ENCODE peak calls at places on chromosomes 2 and 18, in ten cellular contexts. D, W, R, U, H, J, C, A, N and Y are unnamed samples.
A peak's percentile ranks its signal among the peaks of the same experiment; 100 is the strongest.

GRCh38 chr2:167264380-167264779 is 376.1 kb downstream of the XIRP2 start:
- DNase-seq in D (no peak), W (no peak), R (no peak), U (peak; percentile 37), H (peak; percentile 27), J (no peak), C (peak; percentile 30), A (no peak), N (no peak), Y (no peak)

GRCh38 chr2:101330253-101330921 is 21.9 kb upstream of the RNF149 start:
- DNase-seq in D (peak; percentile 62), W (no peak), R (no peak), U (peak; percentile 80), H (no peak), J (no peak), C (peak; percentile 49), A (no peak), N (peak; percentile 58), Y (no peak)

GRCh38 chr18:13811993-13812392 is 12.0 kb upstream of the MC5R start:
- DNase-seq in D (no peak), W (no peak), R (no peak), U (no peak), H (no peak), J (no peak), C (no peak), A (no peak), N (no peak), Y (no peak)

GRCh38 chr18:11150271-11150615 is 874 bp upstream of the PIEZO2 start:
- DNase-seq in D (no peak), W (no peak), R (no peak), U (no peak), H (no peak), J (no peak), C (no peak), A (no peak), N (no peak), Y (no peak)

GRCh38 chr18:48808476-48808875 is 142.3 kb downstream of the SMAD7 start:
- DNase-seq in D (no peak), W (no peak), R (no peak), U (no peak), H (no peak), J (no peak), C (no peak), A (peak; percentile 47), N (no peak), Y (no peak)

GRCh38 chr2:9780368-9781130 is 62.7 kb upstream of the TAF1B start:
- DNase-seq in D (no peak), W (no peak), R (peak; percentile 61), U (no peak), H (no peak), J (no peak), C (no peak), A (no peak), N (no peak), Y (no peak)

GRCh38 chr2:10169053-10169578 is 46.6 kb downstream of the RRM2 start:
- DNase-seq in D (no peak), W (no peak), R (no peak), U (no peak), H (no peak), J (no peak), C (no peak), A (no peak), N (no peak), Y (no peak)

GRCh38 chr2:235493775-235494715 is at the start of gene AGAP1:
- DNase-seq in D (peak; percentile 83), W (no peak), R (no peak), U (peak; percentile 92), H (peak; percentile 97), J (peak; percentile 25), C (peak; percentile 90), A (peak; percentile 82), N (peak; percentile 96), Y (peak; percentile 86)

GRCh38 chr2:238117199-238118154 is 17.3 kb downstream of the ESPNL start:
- DNase-seq in D (peak; percentile 20), W (no peak), R (no peak), U (no peak), H (peak; percentile 36), J (no peak), C (no peak), A (no peak), N (no peak), Y (no peak)

GRCh38 chr2:180222642-180223041 is 215.5 kb upstream of the CWC22 start:
- DNase-seq in D (peak; percentile 92), W (no peak), R (no peak), U (no peak), H (peak; percentile 92), J (no peak), C (peak; percentile 55), A (peak; percentile 92), N (no peak), Y (no peak)
- H3K4me3 ChIP-seq in D (no peak overlapping the region), W (no peak overlapping the region), R (no peak overlapping the region), U (no peak overlapping the region), H (no peak overlapping the region), J (no peak overlapping the region), C (no peak overlapping the region), A (no peak overlapping the region), N (no peak overlapping the region), Y (no peak overlapping the region)

GRCh38 chr2:102357975-102358374 is 2.4 kb downstream of the IL18R1 start:
- DNase-seq in D (no peak), W (no peak), R (no peak), U (no peak), H (no peak), J (no peak), C (no peak), A (no peak), N (no peak), Y (no peak)

GRCh38 chr2:102356381-102356712 is 751 bp downstream of the IL18R1 start:
- DNase-seq in D (no peak), W (no peak), R (no peak), U (no peak), H (no peak), J (no peak), C (no peak), A (no peak), N (no peak), Y (no peak)

GRCh38 chr2:102355526-102356380 is at the start of gene IL18R1:
- DNase-seq in D (peak; percentile 72), W (peak; percentile 22), R (peak; percentile 68), U (peak; percentile 81), H (peak; percentile 91), J (no peak), C (peak; percentile 71), A (peak; percentile 67), N (peak; percentile 88), Y (peak; percentile 49)

GRCh38 chr2:102358496-102358895 is 2.9 kb downstream of the IL18R1 start:
- DNase-seq in D (no peak), W (no peak), R (no peak), U (no peak), H (no peak), J (no peak), C (no peak), A (no peak), N (no peak), Y (no peak)

GRCh38 chr2:102356741-102357140 is 1.1 kb downstream of the IL18R1 start:
- DNase-seq in D (no peak), W (no peak), R (no peak), U (no peak), H (no peak), J (no peak), C (no peak), A (no peak), N (no peak), Y (no peak)
- H3K4me3 ChIP-seq in D (peak overlapping the region; percentile 75), W (peak overlapping the region; percentile 91), R (no peak overlapping the region), U (no peak overlapping the region), H (no peak overlapping the region), J (no peak overlapping the region), C (no peak overlapping the region), A (peak overlapping the region; percentile 79), N (no peak overlapping the region), Y (no peak overlapping the region)

GRCh38 chr2:54899576-54900200 is 150.6 kb downstream of the RTN4 start:
- DNase-seq in D (peak; percentile 51), W (no peak), R (peak; percentile 9), U (peak; percentile 39), H (peak; percentile 87), J (peak; percentile 47), C (peak; percentile 65), A (peak; percentile 79), N (no peak), Y (no peak)

GRCh38 chr2:54903736-54904554 is 146.3 kb downstream of the RTN4 start:
- DNase-seq in D (peak; percentile 99), W (no peak), R (peak; percentile 21), U (no peak), H (peak; percentile 98), J (peak; percentile 98), C (peak; percentile 98), A (peak; percentile 95), N (no peak), Y (peak; percentile 60)

GRCh38 chr2:54898451-54899226 is 151.6 kb downstream of the RTN4 start:
- DNase-seq in D (no peak), W (no peak), R (no peak), U (no peak), H (no peak), J (no peak), C (no peak), A (no peak), N (no peak), Y (no peak)

GRCh38 chr2:54902763-54903162 is 147.5 kb downstream of the RTN4 start:
- DNase-seq in D (no peak), W (no peak), R (no peak), U (no peak), H (no peak), J (no peak), C (no peak), A (no peak), N (no peak), Y (no peak)

GRCh38 chr2:54901224-54901986 is 148.8 kb downstream of the RTN4 start:
- DNase-seq in D (no peak), W (no peak), R (no peak), U (no peak), H (no peak), J (no peak), C (no peak), A (no peak), N (no peak), Y (no peak)
- H3K4me3 ChIP-seq in D (no peak overlapping the region), W (no peak overlapping the region), R (no peak overlapping the region), U (no peak overlapping the region), H (no peak overlapping the region), J (no peak overlapping the region), C (no peak overlapping the region), A (no peak overlapping the region), N (no peak overlapping the region), Y (no peak overlapping the region)

GRCh38 chr2:69589973-69590652 is 53.4 kb downstream of the AAK1 start:
- DNase-seq in D (peak; percentile 74), W (no peak), R (no peak), U (no peak), H (peak; percentile 30), J (no peak), C (no peak), A (no peak), N (no peak), Y (no peak)
- H3K4me3 ChIP-seq in D (no peak overlapping the region), W (no peak overlapping the region), R (no peak overlapping the region), U (no peak overlapping the region), H (no peak overlapping the region), J (no peak overlapping the region), C (no peak overlapping the region), A (no peak overlapping the region), N (no peak overlapping the region), Y (no peak overlapping the region)

DNA sequence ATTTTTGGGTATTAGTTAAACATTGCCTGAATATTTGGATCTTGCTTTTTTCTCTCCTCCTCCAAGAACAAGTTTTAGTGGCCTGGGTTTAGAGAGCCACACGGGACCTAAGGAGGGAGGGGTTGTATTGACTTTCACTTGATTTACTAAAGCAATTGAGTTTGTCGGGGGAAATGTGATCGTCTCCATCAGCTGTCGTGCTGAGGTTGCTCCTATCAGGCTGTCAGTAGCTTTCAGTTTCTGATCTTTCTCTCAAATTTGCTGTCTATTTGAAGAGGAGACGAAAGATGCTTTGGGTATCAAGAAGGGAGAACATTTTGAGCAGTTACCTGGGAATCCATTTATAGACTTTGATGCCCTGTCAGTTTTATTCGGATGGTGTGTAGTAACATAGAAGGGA is 106.0 kb downstream of the SETBP1 start:
- DNase-seq in D (no peak), W (no peak), R (no peak), U (no peak), H (no peak), J (no peak), C (no peak), A (no peak), N (no peak), Y (no peak)
- H3K4me3 ChIP-seq in D (no peak overlapping the region), W (no peak overlapping the region), R (no peak overlapping the region), U (no peak overlapping the region), H (no peak overlapping the region), J (no peak overlapping the region), C (no peak overlapping the region), A (no peak overlapping the region), N (no peak overlapping the region), Y (no peak overlapping the region)